ENCODE peak calls at places on chromosomes 13 and 19, in ten cellular contexts. P, R, X, H, C, O, V, T, E and L are unnamed samples.
A peak's percentile ranks its signal among the peaks of the same experiment; 100 is the strongest.

GRCh38 chr13:111152836-111153235 is 37.7 kb downstream of the ARHGEF7 start:
- DNase-seq in P (no peak), R (no peak), X (no peak), H (no peak), C (no peak), O (no peak), V (no peak), T (no peak), E (no peak), L (no peak)

GRCh38 chr13:40060318-40061007 is 405.0 kb downstream of the COG6 start:
- DNase-seq in P (no peak), R (peak; percentile 57), X (peak; percentile 86), H (no peak), C (no peak), O (no peak), V (no peak), T (peak; percentile 45), E (peak; percentile 84), L (no peak)

GRCh38 chr19:38009650-38010229 is 102.7 kb downstream of the SIPA1L3 start:
- DNase-seq in P (no peak), R (peak; percentile 19), X (no peak), H (no peak), C (no peak), O (no peak), V (no peak), T (no peak), E (no peak), L (no peak)

GRCh38 chr13:83907196-83907989 is 25.1 kb upstream of the SLITRK1 start:
- DNase-seq in P (no peak), R (no peak), X (no peak), H (no peak), C (no peak), O (no peak), V (no peak), T (no peak), E (no peak), L (no peak)

GRCh38 chr13:32098275-32098674 is 66.7 kb downstream of the FRY start:
- DNase-seq in P (no peak), R (no peak), X (no peak), H (no peak), C (no peak), O (no peak), V (no peak), T (no peak), E (no peak), L (no peak)

GRCh38 chr13:75458696-75459422 is 23.1 kb downstream of the TBC1D4 start:
- DNase-seq in P (peak; percentile 65), R (peak; percentile 62), X (peak; percentile 39), H (peak; percentile 31), C (no peak), O (peak; percentile 73), V (no peak), T (no peak), E (no peak), L (peak; percentile 76)

GRCh38 chr19:56751078-56751489 is 79.5 kb upstream of the ZNF835 start:
- DNase-seq in P (no peak), R (peak; percentile 51), X (no peak), H (no peak), C (no peak), O (no peak), V (no peak), T (no peak), E (peak; percentile 68), L (peak; percentile 92)

GRCh38 chr13:114339779-114340534 is 25.7 kb downstream of the CHAMP1 start:
- DNase-seq in P (no peak), R (peak; percentile 62), X (no peak), H (no peak), C (no peak), O (no peak), V (peak; percentile 31), T (no peak), E (no peak), L (peak; percentile 57)

GRCh38 chr13:43114504-43114903 is 91.1 kb downstream of the DNAJC15 start:
- DNase-seq in P (no peak), R (no peak), X (no peak), H (no peak), C (no peak), O (no peak), V (no peak), T (no peak), E (no peak), L (no peak)

GRCh38 chr19:7947939-7948338 is 4.5 kb upstream of the TIMM44 start:
- DNase-seq in P (peak; percentile 20), R (no peak), X (no peak), H (no peak), C (no peak), O (no peak), V (no peak), T (no peak), E (no peak), L (no peak)

GRCh38 chr13:48500652-48501197 is 32.2 kb downstream of the RCBTB2 start:
- DNase-seq in P (no peak), R (no peak), X (no peak), H (no peak), C (no peak), O (peak; percentile 70), V (no peak), T (no peak), E (no peak), L (no peak)

GRCh38 chr19:763181-763580 is 12.3 kb downstream of the MISP start:
- DNase-seq in P (no peak), R (no peak), X (no peak), H (no peak), C (no peak), O (no peak), V (no peak), T (no peak), E (no peak), L (no peak)

GRCh38 chr19:4401482-4402170 is 814 bp upstream of the CHAF1A start:
- DNase-seq in P (no peak), R (no peak), X (no peak), H (no peak), C (no peak), O (no peak), V (no peak), T (no peak), E (no peak), L (no peak)

GRCh38 chr19:4396949-4397783 is 3.2 kb downstream of the SH3GL1 start:
- DNase-seq in P (peak; percentile 47), R (peak; percentile 75), X (no peak), H (peak; percentile 20), C (no peak), O (no peak), V (no peak), T (no peak), E (no peak), L (peak; percentile 87)

GRCh38 chr19:4402171-4403004 is at the start of gene CHAF1A:
- DNase-seq in P (peak; percentile 99), R (peak; percentile 100), X (peak; percentile 100), H (peak; percentile 99), C (peak; percentile 99), O (peak; percentile 100), V (peak; percentile 99), T (peak; percentile 98), E (peak; percentile 99), L (peak; percentile 100)

GRCh38 chr19:4403005-4403761 is 743 bp downstream of the CHAF1A start:
- DNase-seq in P (no peak), R (no peak), X (peak; percentile 24), H (no peak), C (no peak), O (no peak), V (no peak), T (no peak), E (no peak), L (peak; percentile 52)

DNA sequence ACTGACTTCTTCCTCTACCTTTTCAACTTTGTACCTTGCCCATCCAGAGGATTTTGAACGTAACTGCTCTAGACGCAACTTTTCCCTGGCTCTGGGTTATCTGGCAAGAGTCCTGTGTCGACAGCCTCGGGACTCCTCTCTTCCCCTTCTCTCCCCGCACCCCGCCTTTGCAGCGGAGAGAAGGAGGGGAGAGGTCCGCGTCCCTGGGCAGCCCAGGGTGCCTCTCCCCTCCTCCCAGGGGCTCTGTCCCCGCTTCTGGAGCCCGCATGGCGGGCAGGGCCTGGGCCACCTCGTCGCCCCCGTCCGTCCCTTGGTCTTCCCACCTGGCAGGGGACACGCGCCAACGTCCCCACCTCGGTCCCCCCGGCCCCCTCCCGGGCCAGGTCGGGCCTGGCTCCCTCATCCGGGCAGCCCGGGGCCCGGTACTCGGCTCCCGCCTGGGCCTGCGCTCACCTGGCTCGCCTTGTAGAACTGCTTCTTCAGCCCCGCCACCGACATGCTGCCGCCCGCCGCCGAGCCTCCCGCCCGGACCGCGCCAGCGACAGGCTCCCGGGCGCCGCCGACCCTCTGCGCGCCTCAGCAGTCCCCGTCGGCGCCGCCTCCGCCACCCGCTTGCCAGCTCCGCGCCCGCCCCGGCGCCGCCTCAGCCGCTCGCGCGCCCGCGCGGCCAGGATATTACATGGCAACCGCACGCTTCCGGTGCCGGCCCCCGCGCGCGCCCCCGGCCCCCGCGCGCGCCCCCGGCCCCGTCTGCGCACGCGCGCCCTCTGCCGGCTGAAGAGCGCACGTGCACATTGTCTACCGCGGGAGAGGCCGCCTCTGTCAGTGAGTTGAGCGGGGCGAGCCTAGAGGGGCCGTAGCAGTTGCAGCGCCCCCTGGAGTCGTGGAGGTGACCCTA is at the start of gene SH3GL1:
- DNase-seq in P (peak; percentile 96), R (peak; percentile 93), X (peak; percentile 91), H (peak; percentile 94), C (peak; percentile 95), O (peak; percentile 97), V (peak; percentile 90), T (peak; percentile 84), E (peak; percentile 95), L (peak; percentile 96)
- TF ChIP-seq POLR2A in P (no peak), R (peak; percentile 88), X (no peak), H (peak; percentile 94), C (no peak), O (peak; percentile 79), V (no peak), T (peak; percentile 65), E (peak; percentile 69), L (peak; percentile 88)

DNA sequence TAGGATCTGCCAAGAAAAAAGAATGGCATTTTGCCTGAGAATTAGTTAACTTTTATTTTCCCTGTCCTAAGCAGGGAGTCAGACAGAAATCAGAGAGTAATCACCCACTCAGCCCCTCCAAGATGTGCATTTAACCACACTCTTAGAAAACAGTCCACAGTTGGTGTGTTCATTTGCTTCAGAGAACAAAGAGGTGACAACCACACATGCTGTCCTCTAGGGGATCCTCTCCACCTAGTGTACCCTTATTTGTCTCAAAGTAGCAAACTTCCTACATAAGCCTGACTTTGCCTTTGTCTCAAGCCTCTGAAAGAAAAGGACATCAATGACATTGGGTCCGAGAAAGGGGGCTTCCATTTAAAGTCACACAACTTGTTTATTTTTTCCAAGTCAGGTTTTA is 107.0 kb upstream of the RFC3 start:
- DNase-seq in P (no peak), R (no peak), X (no peak), H (no peak), C (no peak), O (no peak), V (no peak), T (no peak), E (no peak), L (no peak)
- TF ChIP-seq POLR2A in P (no peak), R (no peak), X (no peak), H (no peak), C (no peak), O (no peak), V (no peak), T (no peak), E (no peak), L (no peak)

GRCh38 chr13:112689498-112690241 is at the start of gene ATP11A:
- DNase-seq in P (peak; percentile 97), R (peak; percentile 95), X (peak; percentile 85), H (peak; percentile 95), C (peak; percentile 84), O (peak; percentile 89), V (peak; percentile 59), T (peak; percentile 80), E (peak; percentile 96), L (peak; percentile 92)
- TF ChIP-seq POLR2A in P (peak; percentile 87), R (peak; percentile 97), X (peak; percentile 18), H (peak; percentile 99), C (no peak), O (peak; percentile 99), V (peak; percentile 90), T (peak; percentile 92), E (peak; percentile 89), L (peak; percentile 99)

GRCh38 chr19:2059422-2060201 is 8.6 kb upstream of the MKNK2 start:
- DNase-seq in P (peak; percentile 83), R (peak; percentile 98), X (peak; percentile 66), H (peak; percentile 91), C (no peak), O (peak; percentile 94), V (no peak), T (peak; percentile 60), E (no peak), L (peak; percentile 92)
- TF ChIP-seq POLR2A in P (no peak), R (peak; percentile 81), X (no peak), H (peak; percentile 75), C (no peak), O (peak; percentile 75), V (peak; percentile 87), T (no peak), E (no peak), L (peak; percentile 53)